ENCODE peak calls at places on chromosomes 12 and 14, in four cellular contexts. Q is activated naive CD8-positive, alpha-beta T cell treated with anti-CD3 and anti-CD28 coated beads, Interleukin-2, amount 50 U/mL, for 24 hours; Y is activated CD8-positive, alpha-beta memory T cell treated with anti-CD3 and anti-CD28 coated beads, Interleukin-2, amount 50 U/mL, for 4 hours; T is GM13976. N is an unnamed sample.

GRCh38 chr12:104197264-104197663 is 18.3 kb upstream of the TXNRD1 start:
- DNase-seq in Q (no peak), Y (no peak), T (no peak), N (no peak)

GRCh38 chr12:120739821-120740613 is 14.4 kb downstream of the ACADS start:
- DNase-seq in Q (no peak), Y (no peak), T (peak), N (no peak)

GRCh38 chr12:113831016-113831415 is 135.1 kb downstream of the RBM19 start:
- DNase-seq in Q (no peak), Y (no peak), T (no peak), N (no peak)

GRCh38 chr14:61673305-61673704 is 22.0 kb upstream of the HIF1A start:
- DNase-seq in Q (no peak), Y (no peak), T (no peak), N (no peak)

GRCh38 chr12:42144174-42144423 is 575 bp downstream of the GXYLT1 start:
- DNase-seq in Q (no peak), Y (no peak), T (no peak), N (peak)

GRCh38 chr14:64510825-64511679 is 6.5 kb downstream of the ZBTB1 start:
- DNase-seq in Q (peak), Y (peak), T (peak), N (peak)

GRCh38 chr14:68284834-68285233 is 465.3 kb downstream of the RAD51B start:
- DNase-seq in Q (no peak), Y (no peak), T (no peak), N (no peak)

GRCh38 chr12:25197608-25198007 is 2.6 kb downstream of the ETFRF1 start:
- DNase-seq in Q (no peak), Y (no peak), T (no peak), N (no peak)

GRCh38 chr12:77925536-77926108 is 94.9 kb downstream of the NAV3 start:
- DNase-seq in Q (peak), Y (no peak), T (peak), N (peak)

GRCh38 chr14:76546426-76547221 is 170.7 kb downstream of the ESRRB start:
- DNase-seq in Q (peak), Y (no peak), T (peak), N (no peak)

GRCh38 chr12:16880864-16881285 is 274.9 kb upstream of the LMO3 start:
- DNase-seq in Q (no peak), Y (no peak), T (no peak), N (peak)